ENCODE peak calls at places on chromosomes 2 and 18, in four cellular contexts. Z is activated naive CD4-positive, alpha-beta T cell; B is NCI-H1694 treated with DMSO at 0.1 percent for 48 hours; M is AG10803. E is an unnamed sample.

GRCh38 chr2:109333414-109334194 is 204.6 kb downstream of the SH3RF3 start:
- DNase-seq in Z (no peak), B (no peak), M (no peak), E (no peak)

GRCh38 chr2:141611143-141611571 is 519.7 kb downstream of the LRP1B start:
- DNase-seq in Z (no peak), B (no peak), M (no peak), E (no peak)

GRCh38 chr2:46954951-46955571 is 39.5 kb upstream of the MCFD2 start:
- DNase-seq in Z (no peak), B (no peak), M (peak), E (no peak)

GRCh38 chr18:44679912-44680270 is 797 bp upstream of the SETBP1 start:
- DNase-seq in Z (no peak), B (peak), M (peak), E (no peak)

GRCh38 chr2:222754324-222754723 is 82.9 kb downstream of the MOGAT1 start:
- DNase-seq in Z (no peak), B (no peak), M (no peak), E (no peak)

GRCh38 chr2:200627110-200627770 is 41.4 kb downstream of the AOX1 start:
- DNase-seq in Z (no peak), B (no peak), M (no peak), E (no peak)

GRCh38 chr2:232574674-232575403 is 24.4 kb downstream of the EIF4E2 start:
- DNase-seq in Z (no peak), B (no peak), M (peak), E (no peak)

GRCh38 chr2:167718560-167718959 is 528.8 kb downstream of the STK39 start:
- DNase-seq in Z (no peak), B (no peak), M (no peak), E (no peak)

GRCh38 chr2:241947876-241948275 is 78.3 kb downstream of the RTP5 start:
- DNase-seq in Z (no peak), B (no peak), M (no peak), E (no peak)

GRCh38 chr18:49019446-49020045 is 68.8 kb upstream of the SMAD7 start:
- DNase-seq in Z (no peak), B (no peak), M (no peak), E (no peak)

GRCh38 chr2:66509326-66509811 is 74.4 kb downstream of the MEIS1 start:
- DNase-seq in Z (no peak), B (no peak), M (peak), E (no peak)

GRCh38 chr18:48365965-48366364 is 43.2 kb downstream of the ZBTB7C start:
- DNase-seq in Z (no peak), B (no peak), M (no peak), E (no peak)

GRCh38 chr18:74153377-74153776 is 5.1 kb downstream of the TIMM21 start:
- DNase-seq in Z (no peak), B (no peak), M (no peak), E (no peak)

GRCh38 chr2:169690958-169691357 is 3.2 kb downstream of the CFAP210 start:
- DNase-seq in Z (no peak), B (no peak), M (no peak), E (no peak)

GRCh38 chr2:241901018-241901380 is 31.5 kb downstream of the RTP5 start:
- DNase-seq in Z (no peak), B (no peak), M (no peak), E (no peak)

GRCh38 chr18:41370740-41371623 is 584.1 kb upstream of the PIK3C3 start:
- DNase-seq in Z (no peak), B (peak), M (no peak), E (no peak)

GRCh38 chr2:176643711-176644110 is 374.5 kb downstream of the MTX2 start:
- DNase-seq in Z (no peak), B (no peak), M (no peak), E (no peak)

GRCh38 chr2:159285929-159286708 is at the start of gene WDSUB1:
- DNase-seq in Z (no peak), B (no peak), M (peak), E (peak)

GRCh38 chr2:218745160-218745558 is 34.5 kb downstream of the TTLL4 start:
- DNase-seq in Z (no peak), B (no peak), M (peak), E (no peak)

GRCh38 chr2:46351388-46352141 is 54.4 kb downstream of the EPAS1 start:
- DNase-seq in Z (no peak), B (no peak), M (no peak), E (no peak)

GRCh38 chr2:230940476-230940815 is 15.4 kb upstream of the GPR55 start:
- DNase-seq in Z (no peak), B (no peak), M (no peak), E (no peak)

GRCh38 chr2:37786854-37787253 is 115.4 kb upstream of the CDC42EP3 start:
- DNase-seq in Z (no peak), B (peak), M (no peak), E (no peak)

GRCh38 chr18:3607309-3608098 is 157.5 kb downstream of the TGIF1 start:
- DNase-seq in Z (no peak), B (no peak), M (no peak), E (no peak)

GRCh38 chr2:165876712-165877111 is 76.9 kb downstream of the TTC21B start:
- DNase-seq in Z (no peak), B (no peak), M (no peak), E (no peak)

GRCh38 chr2:225076125-225076524 is 33.9 kb upstream of the DOCK10 start:
- DNase-seq in Z (no peak), B (no peak), M (peak), E (no peak)